ENCODE peak calls at places on chromosomes 3 and 15, in nine cellular contexts. One of them, this sample, is unnamed.

GRCh38 chr3:45972534-45973402 is 22.9 kb downstream of the FYCO1 start:
- DNase-seq in Caki2: peak; percentile 46
- DNase-seq in nephron progenitor cell: no peak
- DNase-seq in SK-N-DZ: no peak
- DNase-seq in EL: peak; percentile 88
- DNase-seq in SK-N-SH: no peak
- DNase-seq in SK-N-MC: no peak
- DNase-seq in ACHN: peak; percentile 34
- DNase-seq in T-helper 17 cell: no peak
- DNase-seq in this sample: no peak

GRCh38 chr3:44996556-44996969 is 20.5 kb downstream of the EXOSC7 start:
- DNase-seq in Caki2: peak; percentile 64
- DNase-seq in SK-N-SH: peak; percentile 77
- DNase-seq in SK-N-MC: no peak
- DNase-seq in nephron progenitor cell: no peak
- DNase-seq in EL: no peak
- DNase-seq in SK-N-DZ: no peak
- DNase-seq in T-helper 17 cell: no peak
- DNase-seq in ACHN: peak; percentile 22
- DNase-seq in this sample: no peak

GRCh38 chr15:62734706-62735105 is 307.8 kb upstream of the TPM1 start:
- DNase-seq in SK-N-MC: peak; percentile 69
- DNase-seq in SK-N-DZ: no peak
- DNase-seq in nephron progenitor cell: no peak
- DNase-seq in SK-N-SH: no peak
- DNase-seq in ACHN: no peak
- DNase-seq in T-helper 17 cell: no peak
- DNase-seq in Caki2: no peak
- DNase-seq in EL: no peak
- DNase-seq in this sample: no peak

GRCh38 chr3:137709011-137709601 is 55.0 kb upstream of the SOX14 start:
- DNase-seq in SK-N-DZ: peak; percentile 32
- DNase-seq in ACHN: peak; percentile 35
- DNase-seq in SK-N-MC: peak; percentile 16
- DNase-seq in T-helper 17 cell: no peak
- DNase-seq in SK-N-SH: peak; percentile 26
- DNase-seq in nephron progenitor cell: peak; percentile 16
- DNase-seq in EL: peak; percentile 1
- DNase-seq in Caki2: no peak
- DNase-seq in this sample: no peak

GRCh38 chr3:146277953-146278631 is 27.2 kb upstream of the PLSCR4 start:
- DNase-seq in ACHN: no peak
- DNase-seq in SK-N-MC: no peak
- DNase-seq in SK-N-DZ: no peak
- DNase-seq in nephron progenitor cell: no peak
- DNase-seq in EL: peak; percentile 78
- DNase-seq in T-helper 17 cell: no peak
- DNase-seq in SK-N-SH: no peak
- DNase-seq in Caki2: no peak
- DNase-seq in this sample: no peak

GRCh38 chr15:43808435-43808950 is 8.1 kb downstream of the HYPK start:
- DNase-seq in SK-N-DZ: no peak
- DNase-seq in ACHN: no peak
- DNase-seq in EL: no peak
- DNase-seq in SK-N-SH: no peak
- DNase-seq in Caki2: no peak
- DNase-seq in nephron progenitor cell: no peak
- DNase-seq in T-helper 17 cell: no peak
- DNase-seq in SK-N-MC: no peak
- DNase-seq in this sample: no peak

GRCh38 chr3:72655758-72656157 is 192.5 kb downstream of the SHQ1 start:
- DNase-seq in SK-N-MC: no peak
- DNase-seq in ACHN: no peak
- DNase-seq in SK-N-SH: no peak
- DNase-seq in T-helper 17 cell: no peak
- DNase-seq in nephron progenitor cell: no peak
- DNase-seq in SK-N-DZ: no peak
- DNase-seq in Caki2: no peak
- DNase-seq in EL: no peak
- DNase-seq in this sample: no peak

GRCh38 chr15:39125904-39126303 is 455.0 kb upstream of the THBS1 start:
- DNase-seq in EL: peak; percentile 62
- DNase-seq in SK-N-MC: peak; percentile 12
- DNase-seq in Caki2: peak; percentile 27
- DNase-seq in T-helper 17 cell: no peak
- DNase-seq in nephron progenitor cell: peak; percentile 15
- DNase-seq in SK-N-SH: peak; percentile 51
- DNase-seq in SK-N-DZ: peak; percentile 34
- DNase-seq in ACHN: peak; percentile 49
- DNase-seq in this sample: no peak

GRCh38 chr15:48424076-48424475 is 92.8 kb downstream of the DUT start:
- DNase-seq in SK-N-MC: peak; percentile 80
- DNase-seq in SK-N-DZ: no peak
- DNase-seq in EL: peak; percentile 87
- DNase-seq in nephron progenitor cell: no peak
- DNase-seq in Caki2: no peak
- DNase-seq in T-helper 17 cell: no peak
- DNase-seq in ACHN: no peak
- DNase-seq in SK-N-SH: no peak
- DNase-seq in this sample: no peak